ENCODE peak calls at places on chromosomes 5 and 9, in seven cellular contexts. F, T, Y, E, X, M and U are unnamed samples.

GRCh38 chr5:143217065-143217803 is 186.3 kb downstream of the NR3C1 start:
- DNase-seq in X (no peak), M (no peak), Y (no peak), F (no peak), E (no peak), T (no peak), U (no peak)

GRCh38 chr5:102668220-102668930 is 86.7 kb upstream of the PAM start:
- DNase-seq in X (no peak), F (no peak), E (peak), T (no peak), M (no peak), Y (no peak), U (no peak)

GRCh38 chr9:76378367-76379073 is 15.7 kb downstream of the RFK start:
- DNase-seq in M (no peak), Y (no peak), E (no peak), F (no peak), T (no peak), X (no peak), U (no peak)

GRCh38 chr5:5685737-5686136 is 263.3 kb downstream of the ICE1 start:
- DNase-seq in E (no peak), Y (no peak), F (no peak), M (no peak), X (no peak), T (no peak), U (no peak)

GRCh38 chr5:136073714-136074113 is 44.9 kb downstream of the TGFBI start:
- DNase-seq in F (no peak), M (no peak), Y (no peak), T (no peak), X (no peak), E (no peak), U (no peak)

GRCh38 chr5:137761560-137761959 is 7.4 kb upstream of the HNRNPA0 start:
- DNase-seq in X (no peak), M (no peak), Y (no peak), E (no peak), F (no peak), T (no peak), U (no peak)

GRCh38 chr5:9468070-9468388 is 77.8 kb downstream of the SEMA5A start:
- DNase-seq in X (no peak), E (no peak), Y (no peak), M (no peak), T (no peak), F (no peak), U (peak)

GRCh38 chr5:53790026-53790425 is 229.6 kb downstream of the NDUFS4 start:
- DNase-seq in T (no peak), M (no peak), Y (no peak), X (no peak), E (no peak), F (no peak), U (no peak)

GRCh38 chr9:89422151-89422918 is 75.6 kb downstream of the SEMA4D start:
- DNase-seq in E (no peak), M (no peak), Y (peak), T (no peak), F (no peak), X (no peak), U (no peak)

GRCh38 chr9:15722888-15723287 is 170.0 kb downstream of the CCDC171 start:
- DNase-seq in Y (no peak), T (no peak), X (no peak), E (no peak), M (no peak), F (no peak), U (no peak)

GRCh38 chr9:13535141-13535540 is 255.6 kb upstream of the MPDZ start:
- DNase-seq in E (no peak), T (no peak), X (no peak), F (no peak), Y (no peak), M (no peak), U (no peak)

GRCh38 chr9:105065119-105066088 is 137.4 kb upstream of the ABCA1 start:
- DNase-seq in E (peak), T (no peak), Y (no peak), M (peak), X (no peak), F (no peak), U (no peak)

GRCh38 chr9:72823971-72824370 is 128.9 kb downstream of the ALDH1A1 start:
- DNase-seq in M (no peak), E (no peak), Y (no peak), T (no peak), F (no peak), X (no peak), U (no peak)

GRCh38 chr9:1918642-1919041 is 96.5 kb upstream of the SMARCA2 start:
- DNase-seq in X (no peak), Y (no peak), F (no peak), E (no peak), M (no peak), T (no peak), U (no peak)